ENCODE peak calls at places on chromosomes 5 and 9, in ten cellular contexts. One of them, this sample, is unnamed.

GRCh38 chr5:76443399-76443798 is 40.3 kb downstream of the IQGAP2 start:
- DNase-seq in cardiac muscle cell: no peak
- DNase-seq in hepatocyte: no peak
- DNase-seq in A549: no peak
- DNase-seq in fibroblast of lung: no peak
- DNase-seq in left ventricle myocardium inferior: no peak
- DNase-seq in K562: no peak
- DNase-seq in transverse colon: no peak
- DNase-seq in CD8-positive, alpha-beta T cell: no peak
- DNase-seq in substantia nigra: no peak
- DNase-seq in this sample: no peak

GRCh38 chr5:150120062-150120441 is 33.7 kb upstream of the CSF1R start:
- DNase-seq in cardiac muscle cell: no peak
- DNase-seq in hepatocyte: no peak
- DNase-seq in A549: no peak
- DNase-seq in fibroblast of lung: no peak
- DNase-seq in left ventricle myocardium inferior: no peak
- DNase-seq in K562: no peak
- DNase-seq in transverse colon: peak
- DNase-seq in CD8-positive, alpha-beta T cell: no peak
- DNase-seq in substantia nigra: no peak
- DNase-seq in this sample: peak

GRCh38 chr5:88203977-88204735 is 64.5 kb downstream of the TMEM161B start:
- DNase-seq in cardiac muscle cell: no peak
- DNase-seq in hepatocyte: no peak
- DNase-seq in A549: no peak
- DNase-seq in fibroblast of lung: no peak
- DNase-seq in left ventricle myocardium inferior: no peak
- DNase-seq in K562: no peak
- DNase-seq in transverse colon: no peak
- DNase-seq in CD8-positive, alpha-beta T cell: peak
- DNase-seq in substantia nigra: no peak
- DNase-seq in this sample: no peak

GRCh38 chr9:96751815-96752214 is 26.1 kb downstream of the ZNF510 start:
- DNase-seq in cardiac muscle cell: no peak
- DNase-seq in hepatocyte: no peak
- DNase-seq in A549: no peak
- DNase-seq in fibroblast of lung: no peak
- DNase-seq in left ventricle myocardium inferior: no peak
- DNase-seq in K562: no peak
- DNase-seq in transverse colon: no peak
- DNase-seq in CD8-positive, alpha-beta T cell: no peak
- DNase-seq in substantia nigra: no peak
- DNase-seq in this sample: no peak

GRCh38 chr5:2186472-2187015 is 303.8 kb upstream of the IRX4 start:
- DNase-seq in cardiac muscle cell: no peak
- DNase-seq in hepatocyte: no peak
- DNase-seq in A549: no peak
- DNase-seq in fibroblast of lung: no peak
- DNase-seq in left ventricle myocardium inferior: no peak
- DNase-seq in K562: no peak
- DNase-seq in transverse colon: no peak
- DNase-seq in CD8-positive, alpha-beta T cell: peak
- DNase-seq in substantia nigra: no peak
- DNase-seq in this sample: no peak

GRCh38 chr9:5633243-5633642 is 4.3 kb downstream of the RIC1 start:
- DNase-seq in cardiac muscle cell: peak
- DNase-seq in hepatocyte: peak
- DNase-seq in A549: peak
- DNase-seq in fibroblast of lung: no peak
- DNase-seq in left ventricle myocardium inferior: no peak
- DNase-seq in K562: no peak
- DNase-seq in transverse colon: no peak
- DNase-seq in CD8-positive, alpha-beta T cell: no peak
- DNase-seq in substantia nigra: no peak
- DNase-seq in this sample: peak

GRCh38 chr5:14186132-14186830 is 43.1 kb downstream of the TRIO start:
- DNase-seq in cardiac muscle cell: peak
- DNase-seq in hepatocyte: no peak
- DNase-seq in A549: peak
- DNase-seq in fibroblast of lung: peak
- DNase-seq in left ventricle myocardium inferior: no peak
- DNase-seq in K562: no peak
- DNase-seq in transverse colon: no peak
- DNase-seq in CD8-positive, alpha-beta T cell: no peak
- DNase-seq in substantia nigra: no peak
- DNase-seq in this sample: no peak

GRCh38 chr5:93150311-93151012 is 430.6 kb downstream of the NR2F1-AS1 start:
- DNase-seq in cardiac muscle cell: no peak
- DNase-seq in hepatocyte: no peak
- DNase-seq in A549: peak
- DNase-seq in fibroblast of lung: no peak
- DNase-seq in left ventricle myocardium inferior: no peak
- DNase-seq in K562: no peak
- DNase-seq in transverse colon: no peak
- DNase-seq in CD8-positive, alpha-beta T cell: no peak
- DNase-seq in substantia nigra: no peak
- DNase-seq in this sample: no peak

GRCh38 chr5:139711067-139711851 is 63.1 kb downstream of the CXXC5 start:
- DNase-seq in cardiac muscle cell: peak
- DNase-seq in hepatocyte: peak
- DNase-seq in A549: peak
- DNase-seq in fibroblast of lung: no peak
- DNase-seq in left ventricle myocardium inferior: peak
- DNase-seq in K562: peak
- DNase-seq in transverse colon: peak
- DNase-seq in CD8-positive, alpha-beta T cell: peak
- DNase-seq in substantia nigra: no peak
- DNase-seq in this sample: peak

GRCh38 chr5:139709587-139710369 is 61.6 kb downstream of the CXXC5 start:
- DNase-seq in cardiac muscle cell: no peak
- DNase-seq in hepatocyte: peak
- DNase-seq in A549: no peak
- DNase-seq in fibroblast of lung: no peak
- DNase-seq in left ventricle myocardium inferior: peak
- DNase-seq in K562: peak
- DNase-seq in transverse colon: peak
- DNase-seq in CD8-positive, alpha-beta T cell: peak
- DNase-seq in substantia nigra: no peak
- DNase-seq in this sample: no peak

GRCh38 chr5:139708877-139709586 is 60.9 kb downstream of the CXXC5 start:
- DNase-seq in cardiac muscle cell: peak
- DNase-seq in hepatocyte: peak
- DNase-seq in A549: peak
- DNase-seq in fibroblast of lung: peak
- DNase-seq in left ventricle myocardium inferior: peak
- DNase-seq in K562: peak
- DNase-seq in transverse colon: peak
- DNase-seq in CD8-positive, alpha-beta T cell: no peak
- DNase-seq in substantia nigra: no peak
- DNase-seq in this sample: peak

GRCh38 chr5:139711852-139712171 is 63.7 kb downstream of the CXXC5 start:
- DNase-seq in cardiac muscle cell: no peak
- DNase-seq in hepatocyte: peak
- DNase-seq in A549: no peak
- DNase-seq in fibroblast of lung: no peak
- DNase-seq in left ventricle myocardium inferior: no peak
- DNase-seq in K562: no peak
- DNase-seq in transverse colon: no peak
- DNase-seq in CD8-positive, alpha-beta T cell: no peak
- DNase-seq in substantia nigra: no peak
- DNase-seq in this sample: no peak

DNA sequence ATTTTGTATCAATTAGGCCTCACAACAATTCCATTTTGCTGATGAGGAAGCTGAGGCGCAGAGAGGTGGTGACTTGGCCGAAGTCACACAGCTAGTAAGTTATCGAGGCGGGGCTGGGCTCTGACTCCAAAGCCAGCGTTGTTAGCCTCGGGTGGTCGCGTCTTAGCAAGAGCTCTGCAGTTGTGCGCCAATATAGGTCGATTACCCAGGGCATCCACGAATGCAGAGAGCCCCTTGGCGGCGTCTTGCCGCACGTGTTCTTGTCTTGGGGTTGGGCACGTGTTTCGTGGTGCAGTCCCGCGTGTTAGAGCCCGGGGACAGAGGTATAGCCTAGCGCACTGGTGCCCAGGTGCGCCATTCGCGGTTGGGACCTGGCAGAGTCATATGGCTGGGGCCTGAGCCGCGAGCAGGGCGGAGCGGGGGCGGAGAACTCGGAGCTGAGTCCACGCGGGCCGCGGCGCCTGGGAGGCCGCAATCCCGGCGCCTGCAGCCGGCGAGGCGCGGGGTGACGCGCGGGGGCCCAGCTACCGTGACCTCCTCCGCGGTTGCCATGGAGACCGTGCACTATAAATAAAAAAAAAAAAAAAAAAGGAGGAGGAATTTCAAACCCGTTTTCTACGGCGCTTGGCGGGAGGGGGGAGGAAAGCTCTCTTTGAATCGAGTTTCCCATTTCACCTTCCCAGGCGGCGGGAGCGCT is 62.4 kb downstream of the CXXC5 start:
- DNase-seq in cardiac muscle cell: peak
- DNase-seq in hepatocyte: peak
- DNase-seq in A549: no peak
- DNase-seq in fibroblast of lung: peak
- DNase-seq in left ventricle myocardium inferior: peak
- DNase-seq in K562: peak
- DNase-seq in transverse colon: peak
- DNase-seq in CD8-positive, alpha-beta T cell: peak
- DNase-seq in substantia nigra: no peak
- DNase-seq in this sample: peak
- H3K27ac ChIP-seq in cardiac muscle cell: no peak
- H3K27ac ChIP-seq in hepatocyte: peak
- H3K27ac ChIP-seq in A549: peak
- H3K27ac ChIP-seq in fibroblast of lung: no peak
- H3K27ac ChIP-seq in left ventricle myocardium inferior: peak
- H3K27ac ChIP-seq in K562: peak
- H3K27ac ChIP-seq in transverse colon: peak
- H3K27ac ChIP-seq in CD8-positive, alpha-beta T cell: peak
- H3K27ac ChIP-seq in substantia nigra: peak
- H3K27ac ChIP-seq in this sample: peak

GRCh38 chr9:137030528-137030927 is 1.4 kb downstream of the FUT7 start:
- DNase-seq in cardiac muscle cell: peak
- DNase-seq in hepatocyte: no peak
- DNase-seq in A549: no peak
- DNase-seq in fibroblast of lung: no peak
- DNase-seq in left ventricle myocardium inferior: no peak
- DNase-seq in K562: no peak
- DNase-seq in transverse colon: no peak
- DNase-seq in CD8-positive, alpha-beta T cell: peak
- DNase-seq in substantia nigra: no peak
- DNase-seq in this sample: no peak
- H3K27ac ChIP-seq in cardiac muscle cell: no peak
- H3K27ac ChIP-seq in hepatocyte: no peak
- H3K27ac ChIP-seq in A549: no peak
- H3K27ac ChIP-seq in fibroblast of lung: no peak
- H3K27ac ChIP-seq in left ventricle myocardium inferior: no peak
- H3K27ac ChIP-seq in K562: no peak
- H3K27ac ChIP-seq in transverse colon: no peak
- H3K27ac ChIP-seq in CD8-positive, alpha-beta T cell: no peak
- H3K27ac ChIP-seq in substantia nigra: peak
- H3K27ac ChIP-seq in this sample: no peak

GRCh38 chr9:121308765-121309164 is 40.8 kb downstream of the GSN start:
- DNase-seq in cardiac muscle cell: no peak
- DNase-seq in hepatocyte: no peak
- DNase-seq in A549: no peak
- DNase-seq in fibroblast of lung: no peak
- DNase-seq in left ventricle myocardium inferior: no peak
- DNase-seq in K562: no peak
- DNase-seq in transverse colon: no peak
- DNase-seq in CD8-positive, alpha-beta T cell: no peak
- DNase-seq in substantia nigra: no peak
- DNase-seq in this sample: no peak

GRCh38 chr9:121309833-121310425 is 42.0 kb downstream of the GSN start:
- DNase-seq in cardiac muscle cell: no peak
- DNase-seq in hepatocyte: no peak
- DNase-seq in A549: no peak
- DNase-seq in fibroblast of lung: no peak
- DNase-seq in left ventricle myocardium inferior: no peak
- DNase-seq in K562: no peak
- DNase-seq in transverse colon: no peak
- DNase-seq in CD8-positive, alpha-beta T cell: no peak
- DNase-seq in substantia nigra: no peak
- DNase-seq in this sample: no peak

GRCh38 chr9:121307976-121308375 is 40.0 kb downstream of the GSN start:
- DNase-seq in cardiac muscle cell: no peak
- DNase-seq in hepatocyte: no peak
- DNase-seq in A549: no peak
- DNase-seq in fibroblast of lung: no peak
- DNase-seq in left ventricle myocardium inferior: no peak
- DNase-seq in K562: no peak
- DNase-seq in transverse colon: no peak
- DNase-seq in CD8-positive, alpha-beta T cell: no peak
- DNase-seq in substantia nigra: no peak
- DNase-seq in this sample: no peak

GRCh38 chr9:121310571-121310970 is 42.6 kb downstream of the GSN start:
- DNase-seq in cardiac muscle cell: no peak
- DNase-seq in hepatocyte: no peak
- DNase-seq in A549: no peak
- DNase-seq in fibroblast of lung: no peak
- DNase-seq in left ventricle myocardium inferior: no peak
- DNase-seq in K562: no peak
- DNase-seq in transverse colon: no peak
- DNase-seq in CD8-positive, alpha-beta T cell: no peak
- DNase-seq in substantia nigra: no peak
- DNase-seq in this sample: no peak

GRCh38 chr9:121309171-121309570 is 41.2 kb downstream of the GSN start:
- DNase-seq in cardiac muscle cell: no peak
- DNase-seq in hepatocyte: no peak
- DNase-seq in A549: no peak
- DNase-seq in fibroblast of lung: no peak
- DNase-seq in left ventricle myocardium inferior: no peak
- DNase-seq in K562: no peak
- DNase-seq in transverse colon: no peak
- DNase-seq in CD8-positive, alpha-beta T cell: no peak
- DNase-seq in substantia nigra: no peak
- DNase-seq in this sample: no peak
- H3K27ac ChIP-seq in cardiac muscle cell: no peak
- H3K27ac ChIP-seq in hepatocyte: no peak
- H3K27ac ChIP-seq in A549: no peak
- H3K27ac ChIP-seq in fibroblast of lung: no peak
- H3K27ac ChIP-seq in left ventricle myocardium inferior: peak
- H3K27ac ChIP-seq in K562: no peak
- H3K27ac ChIP-seq in transverse colon: no peak
- H3K27ac ChIP-seq in CD8-positive, alpha-beta T cell: no peak
- H3K27ac ChIP-seq in substantia nigra: no peak
- H3K27ac ChIP-seq in this sample: no peak

DNA sequence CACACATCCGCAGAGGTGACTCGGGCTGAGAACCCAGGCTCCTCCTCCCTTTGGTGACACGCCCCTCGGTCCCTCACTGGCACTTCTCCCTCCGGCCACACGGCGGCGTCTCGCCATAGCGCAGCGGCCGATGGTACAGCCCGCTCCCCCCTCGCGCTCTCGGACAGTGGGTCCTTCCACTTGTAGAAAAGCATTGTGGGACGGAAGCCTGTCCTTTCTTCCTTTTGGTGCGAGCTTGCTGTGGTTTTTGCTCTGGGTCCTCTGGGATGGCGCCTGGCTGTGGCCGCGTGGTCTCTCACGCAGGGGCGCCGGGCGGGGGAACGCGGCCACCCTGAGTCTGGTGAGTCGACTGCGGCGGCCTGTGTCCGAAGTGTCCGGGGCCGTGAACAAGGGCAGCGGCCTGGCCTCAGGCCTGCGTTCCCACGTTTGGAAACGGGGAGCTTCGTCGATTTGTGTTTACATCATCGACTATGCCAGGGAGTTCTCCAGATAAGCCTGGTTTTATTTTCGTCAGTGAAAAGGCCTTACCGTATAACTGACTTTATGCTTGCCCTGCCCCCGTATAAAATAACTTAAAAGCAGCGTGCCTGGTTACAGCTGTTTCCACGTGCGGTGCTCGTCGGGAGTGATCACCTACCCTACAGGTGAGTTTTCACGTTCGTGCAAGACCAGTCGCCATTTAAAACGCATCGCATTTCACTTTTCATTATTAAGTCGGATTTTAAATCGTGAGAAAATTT is 258.3 kb downstream of the EPB41L4A start:
- DNase-seq in cardiac muscle cell: peak
- DNase-seq in hepatocyte: peak
- DNase-seq in A549: peak
- DNase-seq in fibroblast of lung: peak
- DNase-seq in left ventricle myocardium inferior: peak
- DNase-seq in K562: peak
- DNase-seq in transverse colon: peak
- DNase-seq in CD8-positive, alpha-beta T cell: peak
- DNase-seq in substantia nigra: peak
- DNase-seq in this sample: peak
- H3K27ac ChIP-seq in cardiac muscle cell: peak
- H3K27ac ChIP-seq in hepatocyte: peak
- H3K27ac ChIP-seq in A549: peak
- H3K27ac ChIP-seq in fibroblast of lung: peak
- H3K27ac ChIP-seq in left ventricle myocardium inferior: peak
- H3K27ac ChIP-seq in K562: peak
- H3K27ac ChIP-seq in transverse colon: peak
- H3K27ac ChIP-seq in CD8-positive, alpha-beta T cell: peak
- H3K27ac ChIP-seq in substantia nigra: peak
- H3K27ac ChIP-seq in this sample: peak

This sample was measured in SJSA1.